ENCODE peak calls at places on chromosome 9, in eight cellular contexts. One of them, this sample, is unnamed.

GRCh38 chr9:91958179-91958578 is 8.2 kb upstream of the ROR2 start:
- DNase-seq in non-pigmented ciliary epithelial cell: no peak
- DNase-seq in EL: no peak
- DNase-seq in T-helper 1 cell: no peak
- DNase-seq in NCI-H1417: no peak
- DNase-seq in stimulated activated naive CD4-positive, alpha-beta T cell: no peak
- DNase-seq in endothelial cell of umbilical vein: no peak
- DNase-seq in HCT116: no peak
- DNase-seq in this sample: no peak

GRCh38 chr9:126317513-126317912 is 9.1 kb upstream of the MVB12B start:
- DNase-seq in non-pigmented ciliary epithelial cell: no peak
- DNase-seq in EL: no peak
- DNase-seq in stimulated activated naive CD4-positive, alpha-beta T cell: peak
- DNase-seq in T-helper 1 cell: no peak
- DNase-seq in NCI-H1417: no peak
- DNase-seq in endothelial cell of umbilical vein: peak
- DNase-seq in HCT116: no peak
- DNase-seq in this sample: no peak

GRCh38 chr9:114989600-114990410 is 59.4 kb upstream of the TNFSF8 start:
- DNase-seq in HCT116: no peak
- DNase-seq in EL: no peak
- DNase-seq in non-pigmented ciliary epithelial cell: no peak
- DNase-seq in endothelial cell of umbilical vein: no peak
- DNase-seq in NCI-H1417: no peak
- DNase-seq in T-helper 1 cell: no peak
- DNase-seq in stimulated activated naive CD4-positive, alpha-beta T cell: peak
- DNase-seq in this sample: no peak

GRCh38 chr9:78745996-78746395 is 449.1 kb downstream of the PSAT1 start:
- DNase-seq in endothelial cell of umbilical vein: no peak
- DNase-seq in HCT116: no peak
- DNase-seq in NCI-H1417: peak
- DNase-seq in non-pigmented ciliary epithelial cell: no peak
- DNase-seq in EL: no peak
- DNase-seq in stimulated activated naive CD4-positive, alpha-beta T cell: no peak
- DNase-seq in T-helper 1 cell: no peak
- DNase-seq in this sample: peak

GRCh38 chr9:100377015-100377414 is 24.3 kb upstream of the TEX10 start:
- DNase-seq in T-helper 1 cell: no peak
- DNase-seq in EL: no peak
- DNase-seq in non-pigmented ciliary epithelial cell: no peak
- DNase-seq in stimulated activated naive CD4-positive, alpha-beta T cell: no peak
- DNase-seq in NCI-H1417: no peak
- DNase-seq in endothelial cell of umbilical vein: no peak
- DNase-seq in HCT116: no peak
- DNase-seq in this sample: no peak

GRCh38 chr9:98943682-98944129 is at the start of gene COL15A1:
- DNase-seq in endothelial cell of umbilical vein: no peak
- DNase-seq in non-pigmented ciliary epithelial cell: no peak
- DNase-seq in HCT116: no peak
- DNase-seq in T-helper 1 cell: no peak
- DNase-seq in NCI-H1417: peak
- DNase-seq in stimulated activated naive CD4-positive, alpha-beta T cell: no peak
- DNase-seq in EL: peak
- DNase-seq in this sample: no peak

GRCh38 chr9:30775236-30775635 is 1609.2 kb upstream of the ACO1 start:
- DNase-seq in HCT116: no peak
- DNase-seq in EL: no peak
- DNase-seq in non-pigmented ciliary epithelial cell: no peak
- DNase-seq in endothelial cell of umbilical vein: no peak
- DNase-seq in stimulated activated naive CD4-positive, alpha-beta T cell: no peak
- DNase-seq in T-helper 1 cell: no peak
- DNase-seq in NCI-H1417: no peak
- DNase-seq in this sample: no peak

GRCh38 chr9:115838417-115838816 is 315.2 kb upstream of the PAPPA start:
- DNase-seq in NCI-H1417: no peak
- DNase-seq in endothelial cell of umbilical vein: no peak
- DNase-seq in T-helper 1 cell: no peak
- DNase-seq in EL: no peak
- DNase-seq in stimulated activated naive CD4-positive, alpha-beta T cell: no peak
- DNase-seq in non-pigmented ciliary epithelial cell: no peak
- DNase-seq in HCT116: no peak
- DNase-seq in this sample: no peak

GRCh38 chr9:104872959-104873850 is 54.8 kb downstream of the ABCA1 start:
- DNase-seq in non-pigmented ciliary epithelial cell: peak
- DNase-seq in endothelial cell of umbilical vein: peak
- DNase-seq in EL: peak
- DNase-seq in NCI-H1417: no peak
- DNase-seq in stimulated activated naive CD4-positive, alpha-beta T cell: no peak
- DNase-seq in T-helper 1 cell: no peak
- DNase-seq in HCT116: no peak
- DNase-seq in this sample: no peak

GRCh38 chr9:134912126-134912840 is 5.4 kb downstream of the FCN1 start:
- DNase-seq in EL: no peak
- DNase-seq in non-pigmented ciliary epithelial cell: no peak
- DNase-seq in NCI-H1417: no peak
- DNase-seq in T-helper 1 cell: no peak
- DNase-seq in endothelial cell of umbilical vein: no peak
- DNase-seq in stimulated activated naive CD4-positive, alpha-beta T cell: no peak
- DNase-seq in HCT116: no peak
- DNase-seq in this sample: no peak

GRCh38 chr9:85045271-85045670 is 375.7 kb downstream of the NTRK2 start:
- DNase-seq in endothelial cell of umbilical vein: no peak
- DNase-seq in stimulated activated naive CD4-positive, alpha-beta T cell: no peak
- DNase-seq in non-pigmented ciliary epithelial cell: no peak
- DNase-seq in HCT116: no peak
- DNase-seq in T-helper 1 cell: no peak
- DNase-seq in NCI-H1417: no peak
- DNase-seq in EL: no peak
- DNase-seq in this sample: no peak

GRCh38 chr9:92517046-92517445 is 18.7 kb downstream of the ECM2 start:
- DNase-seq in NCI-H1417: peak
- DNase-seq in non-pigmented ciliary epithelial cell: no peak
- DNase-seq in HCT116: no peak
- DNase-seq in stimulated activated naive CD4-positive, alpha-beta T cell: no peak
- DNase-seq in T-helper 1 cell: no peak
- DNase-seq in endothelial cell of umbilical vein: no peak
- DNase-seq in EL: no peak
- DNase-seq in this sample: no peak

GRCh38 chr9:18668944-18669343 is 195.0 kb downstream of the ADAMTSL1 start:
- DNase-seq in non-pigmented ciliary epithelial cell: no peak
- DNase-seq in NCI-H1417: peak
- DNase-seq in endothelial cell of umbilical vein: no peak
- DNase-seq in EL: no peak
- DNase-seq in HCT116: no peak
- DNase-seq in T-helper 1 cell: no peak
- DNase-seq in stimulated activated naive CD4-positive, alpha-beta T cell: no peak
- DNase-seq in this sample: no peak

GRCh38 chr9:89994988-89995613 is 390.3 kb downstream of the GADD45G start:
- DNase-seq in EL: no peak
- DNase-seq in NCI-H1417: no peak
- DNase-seq in endothelial cell of umbilical vein: no peak
- DNase-seq in stimulated activated naive CD4-positive, alpha-beta T cell: no peak
- DNase-seq in non-pigmented ciliary epithelial cell: no peak
- DNase-seq in T-helper 1 cell: no peak
- DNase-seq in HCT116: no peak
- DNase-seq in this sample: no peak

GRCh38 chr9:87614402-87614801 is 111.5 kb upstream of the CTSL start:
- DNase-seq in stimulated activated naive CD4-positive, alpha-beta T cell: no peak
- DNase-seq in NCI-H1417: no peak
- DNase-seq in non-pigmented ciliary epithelial cell: no peak
- DNase-seq in T-helper 1 cell: no peak
- DNase-seq in endothelial cell of umbilical vein: no peak
- DNase-seq in EL: no peak
- DNase-seq in HCT116: no peak
- DNase-seq in this sample: no peak

GRCh38 chr9:115606851-115607250 is 488.9 kb upstream of the TNC start:
- DNase-seq in HCT116: no peak
- DNase-seq in endothelial cell of umbilical vein: no peak
- DNase-seq in NCI-H1417: no peak
- DNase-seq in EL: no peak
- DNase-seq in stimulated activated naive CD4-positive, alpha-beta T cell: no peak
- DNase-seq in non-pigmented ciliary epithelial cell: no peak
- DNase-seq in T-helper 1 cell: no peak
- DNase-seq in this sample: no peak

GRCh38 chr9:112531666-112532282 is 45.1 kb downstream of the KIAA1958 start:
- DNase-seq in HCT116: no peak
- DNase-seq in NCI-H1417: no peak
- DNase-seq in stimulated activated naive CD4-positive, alpha-beta T cell: no peak
- DNase-seq in non-pigmented ciliary epithelial cell: no peak
- DNase-seq in T-helper 1 cell: no peak
- DNase-seq in EL: peak
- DNase-seq in endothelial cell of umbilical vein: no peak
- DNase-seq in this sample: no peak

GRCh38 chr9:117080996-117081395 is 333.9 kb downstream of the ASTN2 start:
- DNase-seq in EL: no peak
- DNase-seq in T-helper 1 cell: no peak
- DNase-seq in HCT116: no peak
- DNase-seq in NCI-H1417: peak
- DNase-seq in non-pigmented ciliary epithelial cell: no peak
- DNase-seq in endothelial cell of umbilical vein: no peak
- DNase-seq in stimulated activated naive CD4-positive, alpha-beta T cell: no peak
- DNase-seq in this sample: no peak

GRCh38 chr9:14362175-14362574 is 48.2 kb upstream of the NFIB start:
- DNase-seq in stimulated activated naive CD4-positive, alpha-beta T cell: no peak
- DNase-seq in endothelial cell of umbilical vein: no peak
- DNase-seq in EL: no peak
- DNase-seq in NCI-H1417: no peak
- DNase-seq in non-pigmented ciliary epithelial cell: no peak
- DNase-seq in T-helper 1 cell: no peak
- DNase-seq in HCT116: no peak
- DNase-seq in this sample: no peak

GRCh38 chr9:130659699-130660248 is 4.6 kb upstream of the PRDM12 start:
- DNase-seq in T-helper 1 cell: no peak
- DNase-seq in NCI-H1417: peak
- DNase-seq in stimulated activated naive CD4-positive, alpha-beta T cell: no peak
- DNase-seq in EL: no peak
- DNase-seq in endothelial cell of umbilical vein: no peak
- DNase-seq in non-pigmented ciliary epithelial cell: no peak
- DNase-seq in HCT116: no peak
- DNase-seq in this sample: no peak

GRCh38 chr9:86337469-86338107 is 16.6 kb downstream of the TUT7 start:
- DNase-seq in endothelial cell of umbilical vein: no peak
- DNase-seq in stimulated activated naive CD4-positive, alpha-beta T cell: no peak
- DNase-seq in NCI-H1417: no peak
- DNase-seq in non-pigmented ciliary epithelial cell: no peak
- DNase-seq in T-helper 1 cell: no peak
- DNase-seq in HCT116: no peak
- DNase-seq in EL: no peak
- DNase-seq in this sample: no peak

GRCh38 chr9:84490206-84490605 is 149.6 kb upstream of the SLC28A3 start:
- DNase-seq in T-helper 1 cell: no peak
- DNase-seq in stimulated activated naive CD4-positive, alpha-beta T cell: no peak
- DNase-seq in EL: no peak
- DNase-seq in non-pigmented ciliary epithelial cell: no peak
- DNase-seq in HCT116: no peak
- DNase-seq in endothelial cell of umbilical vein: no peak
- DNase-seq in NCI-H1417: no peak
- DNase-seq in this sample: no peak

GRCh38 chr9:132864277-132864676 is 13.8 kb downstream of the AK8 start:
- DNase-seq in T-helper 1 cell: no peak
- DNase-seq in stimulated activated naive CD4-positive, alpha-beta T cell: no peak
- DNase-seq in HCT116: no peak
- DNase-seq in NCI-H1417: no peak
- DNase-seq in EL: no peak
- DNase-seq in endothelial cell of umbilical vein: no peak
- DNase-seq in non-pigmented ciliary epithelial cell: no peak
- DNase-seq in this sample: no peak

This sample was measured in NCI-H345.